ENCODE peak calls at places on chromosomes 5 and 9, in nine cellular contexts. V is G401; Z is retinal pigment epithelial cell; M is stimulated activated CD4-positive, alpha-beta T cell treated with anti-CD3 and anti-CD28 coated beads, Interleukin-4, amount 100 ng/mL, for 1 hour; P is Right ventricle myocardium superior; A is posterior cingulate gyrus; I is activated T-cell treated with anti-CD3 and anti-CD28 coated beads, Interleukin-2, amount 50 U/mL, for 24 hours; W is T-helper 2 cell; C is NCI-H510A treated with DMSO at 0.1 percent for 48 hours. H is an unnamed sample.

GRCh38 chr9:135602789-135603481 is 36.4 kb downstream of the GLT6D1 start:
- DNase-seq in V (peak), Z (peak), M (peak), P (no peak), A (peak), I (peak), W (peak), C (peak), H (no peak)

GRCh38 chr9:91078041-91078441 is 276.4 kb downstream of the SYK start:
- DNase-seq in V (no peak), Z (no peak), M (no peak), P (no peak), A (no peak), I (no peak), W (no peak), C (no peak), H (no peak)

GRCh38 chr9:26346942-26347477 is 545.6 kb downstream of the CAAP1 start:
- DNase-seq in V (no peak), Z (no peak), M (no peak), P (no peak), A (no peak), I (no peak), W (no peak), C (no peak), H (no peak)

GRCh38 chr5:157322581-157322980 is 56.7 kb downstream of the CYFIP2 start:
- DNase-seq in V (no peak), Z (no peak), M (no peak), P (no peak), A (no peak), I (no peak), W (no peak), C (no peak), H (no peak)

GRCh38 chr5:61919920-61920319 is 386.1 kb upstream of the KIF2A start:
- DNase-seq in V (no peak), Z (no peak), M (no peak), P (no peak), A (no peak), I (no peak), W (no peak), C (peak), H (peak)

GRCh38 chr9:111815200-111816070 is 20.7 kb upstream of the SHOC1 start:
- DNase-seq in V (no peak), Z (no peak), M (no peak), P (no peak), A (no peak), I (no peak), W (no peak), C (peak), H (no peak)

GRCh38 chr9:124733964-124734740 is 37.0 kb downstream of the NR6A1 start:
- DNase-seq in V (no peak), Z (no peak), M (no peak), P (no peak), A (no peak), I (no peak), W (no peak), C (peak), H (no peak)

GRCh38 chr9:112352209-112352608 is 18.8 kb upstream of the PTBP3 start:
- DNase-seq in V (no peak), Z (no peak), M (no peak), P (no peak), A (no peak), I (no peak), W (no peak), C (no peak), H (no peak)

GRCh38 chr5:32312194-32312681 is 501 bp downstream of the MTMR12 start:
- DNase-seq in V (peak), Z (no peak), M (peak), P (peak), A (no peak), I (no peak), W (no peak), C (peak), H (peak)

GRCh38 chr9:133864011-133864410 is 125.9 kb upstream of the SARDH start:
- DNase-seq in V (no peak), Z (no peak), M (no peak), P (no peak), A (no peak), I (no peak), W (no peak), C (no peak), H (no peak)